ENCODE peak calls at places on chromosomes 4 and X, in nine cellular contexts. A is CD8-positive, alpha-beta T cell; Y is body of pancreas; L is stomach; E is astrocyte of the spinal cord; N is A549; V is tibial artery; R is sigmoid colon; D is pancreas. P is an unnamed sample.

GRCh38 chr4:101229116-101229515 is 118.2 kb downstream of the PPP3CA start:
- DNase-seq in A (no peak), Y (no peak), L (no peak), E (peak; percentile 70), N (no peak), V (no peak), R (no peak), D (no peak), P (no peak)

GRCh38 chr4:99655315-99656081 is 2.1 kb downstream of the C4orf54 start:
- DNase-seq in A (no peak), Y (peak; percentile 65), L (peak; percentile 56), E (peak; percentile 77), N (no peak), V (peak; percentile 65), R (peak; percentile 83), D (no peak), P (no peak)

GRCh38 chrX:103779156-103779555 is 2.5 kb downstream of the PLP1 start:
- DNase-seq in A (no peak), Y (no peak), L (no peak), E (peak; percentile 15), N (no peak), V (no peak), R (no peak), D (no peak), P (no peak)

GRCh38 chr4:26104056-26104685 is 190.2 kb downstream of the SMIM20 start:
- DNase-seq in A (no peak), Y (no peak), L (no peak), E (no peak), N (no peak), V (no peak), R (no peak), D (no peak), P (no peak)

GRCh38 chrX:17525266-17525665 is 150.3 kb downstream of the NHS start:
- DNase-seq in A (no peak), Y (no peak), L (no peak), E (no peak), N (no peak), V (no peak), R (no peak), D (no peak), P (no peak)

GRCh38 chr4:169314906-169315305 is 44.1 kb upstream of the SH3RF1 start:
- DNase-seq in A (no peak), Y (peak; percentile 95), L (peak; percentile 92), E (peak; percentile 77), N (peak; percentile 31), V (peak; percentile 30), R (peak; percentile 72), D (peak; percentile 92), P (peak; percentile 64)

GRCh38 chrX:13005671-13006473 is 31.0 kb downstream of the TMSB4X start:
- DNase-seq in A (no peak), Y (peak; percentile 76), L (peak; percentile 54), E (peak; percentile 48), N (no peak), V (peak; percentile 43), R (no peak), D (no peak), P (no peak)

GRCh38 chr4:87973283-87974169 is 2.0 kb upstream of the SPP1 start:
- DNase-seq in A (peak; percentile 28), Y (peak; percentile 71), L (peak; percentile 45), E (peak; percentile 89), N (peak; percentile 13), V (peak; percentile 51), R (no peak), D (peak; percentile 64), P (peak; percentile 82)

GRCh38 chrX:111265506-111265905 is 4.8 kb downstream of the CAPN6 start:
- DNase-seq in A (no peak), Y (no peak), L (no peak), E (no peak), N (no peak), V (no peak), R (no peak), D (no peak), P (no peak)

GRCh38 chrX:44216171-44216570 is 127.3 kb downstream of the EFHC2 start:
- DNase-seq in A (no peak), Y (no peak), L (no peak), E (no peak), N (no peak), V (no peak), R (no peak), D (no peak), P (no peak)

GRCh38 chr4:124288706-124289486 is 423.6 kb downstream of the ANKRD50 start:
- DNase-seq in A (no peak), Y (no peak), L (no peak), E (no peak), N (no peak), V (no peak), R (no peak), D (no peak), P (no peak)

GRCh38 chr4:101191302-101192098 is 155.8 kb downstream of the PPP3CA start:
- DNase-seq in A (no peak), Y (peak; percentile 82), L (peak; percentile 73), E (peak; percentile 91), N (no peak), V (peak; percentile 70), R (peak; percentile 91), D (peak; percentile 76), P (no peak)

DNA sequence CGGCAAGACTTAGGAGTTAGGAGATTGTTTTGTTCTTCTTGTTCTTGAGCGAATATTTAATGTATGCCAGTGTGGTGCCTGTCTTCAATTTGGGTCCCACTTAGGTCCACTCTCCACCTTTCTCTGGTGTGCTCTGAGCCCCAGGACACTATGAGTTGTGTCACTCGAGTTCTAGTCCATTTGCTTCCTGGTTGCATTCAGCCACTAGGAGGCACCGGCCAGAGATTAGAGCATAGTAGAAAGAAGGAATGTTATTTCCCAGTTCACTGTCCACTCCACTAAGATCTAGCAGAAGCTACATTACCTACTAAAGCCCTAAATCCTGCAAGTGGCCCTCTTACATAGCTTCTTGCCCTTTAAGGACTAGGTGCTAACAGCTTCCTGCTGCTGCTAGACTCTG is 326.9 kb downstream of the NAF1 start:
- DNase-seq in A (no peak), Y (no peak), L (no peak), E (no peak), N (no peak), V (no peak), R (no peak), D (no peak), P (no peak)
- TF ChIP-seq CTCF in A (no peak), Y (no peak), L (no peak), E (no peak), N (no peak), V (no peak), R (no peak), D (no peak), P (peak; percentile 14)

GRCh38 chr4:689498-690122 is 659 bp upstream of the SLC49A3 start:
- DNase-seq in A (no peak), Y (no peak), L (no peak), E (no peak), N (no peak), V (no peak), R (no peak), D (no peak), P (no peak)
- H3K4me3 ChIP-seq in A (no peak overlapping the region), Y (no peak overlapping the region), L (peak overlapping the region; percentile 55), E (no peak overlapping the region), N (no peak overlapping the region), V (peak overlapping the region; percentile 50), R (peak overlapping the region; percentile 44), D (no peak overlapping the region), P (peak overlapping the region; percentile 42)

DNA sequence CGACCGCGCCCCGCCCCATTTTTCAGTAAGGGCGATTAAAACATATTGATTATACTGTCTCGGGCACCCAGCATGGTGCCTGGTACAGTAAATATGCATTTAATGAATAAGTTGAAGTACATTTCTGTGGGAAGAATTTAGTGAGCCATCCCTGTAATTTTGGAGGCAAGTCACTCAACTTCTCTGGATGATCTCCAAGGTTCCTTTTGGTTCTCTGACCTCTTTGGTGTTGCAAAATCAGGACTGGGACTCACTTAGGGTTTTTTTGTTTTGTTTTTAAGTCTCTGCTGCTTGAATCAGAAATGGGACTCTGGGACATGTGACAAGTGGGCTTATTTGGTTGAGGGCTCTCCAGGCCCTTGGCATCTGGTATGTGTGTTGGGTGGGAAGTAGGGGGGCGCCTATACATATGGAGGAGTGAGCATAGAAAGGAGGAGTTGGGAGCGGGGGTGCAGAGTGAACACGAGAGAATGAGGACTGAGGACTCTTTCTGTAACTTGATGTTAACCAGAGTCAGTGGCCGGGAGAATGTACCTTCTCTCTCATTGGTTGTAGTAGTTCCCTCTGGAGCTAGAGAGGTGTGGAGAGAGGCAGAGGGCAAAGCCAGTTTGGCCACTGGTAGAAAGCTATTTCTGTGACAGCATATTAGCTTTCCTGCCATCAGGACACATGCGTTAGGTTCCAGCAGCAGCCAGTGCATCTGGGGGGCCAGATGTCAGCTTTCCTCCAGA is 1.9 kb downstream of the ARHGAP10 start:
- DNase-seq in A (no peak), Y (peak; percentile 28), L (no peak), E (peak; percentile 31), N (no peak), V (peak; percentile 36), R (no peak), D (no peak), P (no peak)
- TF ChIP-seq CTCF in A (no peak), Y (no peak), L (no peak), E (no peak), N (no peak), V (no peak), R (no peak), D (no peak), P (peak; percentile 5)

GRCh38 chr4:2245787-2246275 is 3.9 kb upstream of the HAUS3 start:
- DNase-seq in A (no peak), Y (no peak), L (no peak), E (no peak), N (no peak), V (no peak), R (no peak), D (peak; percentile 6), P (no peak)

GRCh38 chr4:2246384-2247127 is 4.6 kb upstream of the HAUS3 start:
- DNase-seq in A (no peak), Y (no peak), L (no peak), E (no peak), N (no peak), V (peak; percentile 18), R (no peak), D (peak; percentile 9), P (no peak)

GRCh38 chr4:2244947-2245786 is 3.2 kb upstream of the HAUS3 start:
- DNase-seq in A (no peak), Y (no peak), L (no peak), E (no peak), N (no peak), V (no peak), R (no peak), D (no peak), P (no peak)

GRCh38 chr4:2241410-2242353 is at the start of the genes HAUS3 and POLN:
- DNase-seq in A (peak; percentile 99), Y (peak; percentile 98), L (peak; percentile 99), E (peak; percentile 97), N (peak; percentile 87), V (peak; percentile 97), R (peak; percentile 99), D (peak; percentile 99), P (peak; percentile 61)

DNA sequence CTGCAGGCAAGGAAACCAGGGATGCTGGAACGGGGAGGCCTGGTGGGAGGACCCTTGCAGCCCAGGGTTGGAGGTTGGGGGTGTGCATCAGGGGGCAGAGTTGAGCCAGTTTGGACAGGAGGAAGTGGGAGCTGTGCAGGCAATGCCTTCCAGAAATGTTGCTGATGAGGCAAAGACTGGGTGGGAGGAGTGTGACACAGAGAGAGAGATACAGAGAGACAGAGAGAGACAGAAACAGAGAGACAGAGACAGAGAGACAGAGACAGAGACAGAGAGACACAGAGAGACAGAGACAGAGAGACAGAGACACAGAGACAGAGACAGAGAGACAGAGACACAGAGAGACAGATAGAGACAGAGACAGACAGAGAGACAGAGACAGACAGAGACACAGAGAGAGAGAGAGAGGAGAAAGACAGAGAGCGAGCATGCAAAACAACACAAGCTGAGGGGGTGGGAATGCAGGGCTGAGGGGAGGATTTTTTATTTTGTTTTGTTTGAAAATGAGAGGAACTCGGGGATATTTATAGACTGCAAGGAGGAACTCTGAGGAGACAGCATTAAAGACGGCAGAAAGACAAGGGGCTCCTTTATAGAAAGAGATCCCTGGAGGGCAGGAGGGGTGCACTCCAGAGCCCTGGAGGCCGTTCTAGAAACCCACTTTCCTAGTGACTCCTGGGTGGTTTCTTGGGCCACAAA is 1.9 kb upstream of the HAUS3 start:
- DNase-seq in A (no peak), Y (peak; percentile 30), L (peak; percentile 31), E (peak; percentile 32), N (peak; percentile 15), V (peak; percentile 72), R (peak; percentile 78), D (no peak), P (no peak)
- H3K4me3 ChIP-seq in A (no peak overlapping the region), Y (no peak overlapping the region), L (no peak overlapping the region), E (no peak overlapping the region), N (no peak overlapping the region), V (no peak overlapping the region), R (no peak overlapping the region), D (no peak overlapping the region), P (no peak overlapping the region)

P was measured in epithelial cell of proximal tubule.